ENCODE peak calls at places on chromosomes 13 and 19, in four cellular contexts. F is pons; O is stimulated activated CD4-positive, alpha-beta T cell treated with anti-CD3 and anti-CD28 coated beads, Interleukin-12 subunit alpha, Interleukin-12 subunit beta, amount 100 ng/mL, for 24 hours; L is fibroblast of the aortic adventitia. Q is an unnamed sample.
A peak's percentile ranks its signal among the peaks of the same experiment; 100 is the strongest.

GRCh38 chr19:13091400-13092161 is 11.1 kb downstream of the LYL1 start:
- DNase-seq in F (peak; percentile 86), O (no peak), L (peak; percentile 96), Q (no peak)

GRCh38 chr19:54281008-54281728 is at the start of gene LILRB2:
- DNase-seq in O (no peak), F (peak; percentile 36), L (no peak), Q (no peak)

GRCh38 chr19:55353803-55354697 is 469 bp downstream of the COX6B2 start:
- DNase-seq in O (peak; percentile 23), L (peak; percentile 39), F (no peak), Q (no peak)

GRCh38 chr13:46866150-46866549 is 30.7 kb downstream of the HTR2A start:
- DNase-seq in O (no peak), L (peak; percentile 43), F (peak; percentile 24), Q (no peak)

GRCh38 chr19:11014403-11014911 is 53.6 kb downstream of the SMARCA4 start:
- DNase-seq in L (no peak), F (no peak), O (no peak), Q (no peak)

GRCh38 chr13:26719356-26719945 is 41.1 kb downstream of the GPR12 start:
- DNase-seq in O (no peak), F (no peak), L (peak; percentile 4), Q (no peak)

GRCh38 chr13:111873676-111874178 is 193.2 kb upstream of the SOX1 start:
- DNase-seq in O (no peak), L (no peak), F (no peak), Q (no peak)

GRCh38 chr19:49133621-49134454 is 14.5 kb downstream of the PPFIA3 start:
- DNase-seq in F (no peak), L (peak; percentile 22), O (no peak), Q (no peak)

GRCh38 chr19:17306285-17306714 is 628 bp downstream of the MRPL34 start:
- DNase-seq in F (peak; percentile 24), O (no peak), L (no peak), Q (no peak)

GRCh38 chr19:3849092-3849491 is 19.7 kb downstream of the ZFR2 start:
- DNase-seq in F (no peak), L (no peak), O (no peak), Q (no peak)

GRCh38 chr19:36963262-36963661 is 47.1 kb downstream of the ZNF568 start:
- DNase-seq in L (no peak), F (no peak), O (no peak), Q (no peak)

GRCh38 chr13:110444226-110444653 is 117.3 kb downstream of the RAB20 start:
- DNase-seq in L (peak; percentile 61), O (no peak), F (no peak), Q (no peak)

GRCh38 chr13:78100481-78100880 is 181.8 kb upstream of the EDNRB start:
- DNase-seq in L (no peak), F (no peak), O (no peak), Q (no peak)

GRCh38 chr19:38650911-38651584 is 3.6 kb downstream of the ACTN4 start:
- DNase-seq in O (no peak), F (no peak), L (peak; percentile 99), Q (no peak)

GRCh38 chr19:11513946-11514345 is 8.3 kb upstream of the ZNF653 start:
- DNase-seq in F (no peak), O (no peak), L (no peak), Q (no peak)

GRCh38 chr13:54162069-54162468 is 1133.5 kb downstream of the OLFM4 start:
- DNase-seq in L (no peak), F (no peak), O (no peak), Q (no peak)

GRCh38 chr19:35977446-35978222 is 17.4 kb upstream of the SDHAF1 start:
- DNase-seq in O (no peak), F (no peak), L (no peak), Q (no peak)

GRCh38 chr19:33775731-33776487 is 20.8 kb upstream of the KCTD15 start:
- DNase-seq in O (no peak), F (no peak), L (no peak), Q (no peak)

GRCh38 chr19:7636691-7637373 is at the start of gene STXBP2:
- DNase-seq in L (no peak), O (peak; percentile 83), F (no peak), Q (no peak)

GRCh38 chr19:11745871-11746270 is 7.1 kb upstream of the ZNF823 start:
- DNase-seq in L (no peak), O (no peak), F (no peak), Q (no peak)

GRCh38 chr19:22603518-22604440 is 30.3 kb upstream of the ZNF492 start:
- DNase-seq in L (no peak), F (no peak), O (no peak), Q (no peak)

GRCh38 chr13:111662895-111663294 is 342.5 kb downstream of the TEX29 start:
- DNase-seq in L (no peak), O (no peak), F (no peak), Q (no peak)

GRCh38 chr13:20711301-20712044 is 8.0 kb downstream of the IL17D start:
- DNase-seq in F (no peak), O (no peak), L (no peak), Q (no peak)

GRCh38 chr19:54136864-54137113 is 773 bp upstream of the CNOT3 start:
- DNase-seq in O (no peak), L (no peak), F (no peak), Q (no peak)

GRCh38 chr19:29495971-29496441 is 29.8 kb upstream of the VSTM2B start:
- DNase-seq in F (no peak), O (no peak), L (no peak), Q (no peak)

GRCh38 chr13:78020861-78021260 is 102.2 kb upstream of the EDNRB start:
- DNase-seq in F (no peak), L (no peak), O (no peak), Q (no peak)

GRCh38 chr19:18070181-18070580 is 16.6 kb downstream of the IL12RB1 start:
- DNase-seq in O (no peak), F (no peak), L (peak; percentile 13), Q (peak; percentile 76)

GRCh38 chr13:51960766-51961165 is 50.5 kb downstream of the ATP7B start:
- DNase-seq in O (no peak), L (no peak), F (no peak), Q (no peak)

GRCh38 chr19:4519521-4520277 is 1.4 kb upstream of the PLIN4 start:
- DNase-seq in O (no peak), L (no peak), F (peak; percentile 14), Q (no peak)

GRCh38 chr13:84607614-84608013 is 725.3 kb upstream of the SLITRK1 start:
- DNase-seq in F (no peak), O (no peak), L (peak; percentile 82), Q (no peak)

GRCh38 chr19:46015961-46016425 is 6.9 kb downstream of the PGLYRP1 start:
- DNase-seq in O (no peak), L (no peak), F (no peak), Q (no peak)

GRCh38 chr13:114235697-114236096 is 1.0 kb downstream of the CDC16 start:
- DNase-seq in F (no peak), O (no peak), L (no peak), Q (no peak)

GRCh38 chr13:94993608-94994007 is 281.3 kb upstream of the SOX21 start:
- DNase-seq in F (no peak), L (peak; percentile 92), O (no peak), Q (no peak)

GRCh38 chr19:49879243-49879960 is 1.9 kb downstream of the TBC1D17 start:
- DNase-seq in F (no peak), L (no peak), O (no peak), Q (no peak)